ENCODE peak calls at places on chromosomes 2 and 18, in five cellular contexts. One of them, this sample, is unnamed.

GRCh38 chr2:186105016-186105415 is 366.4 kb downstream of the FSIP2 start:
- DNase-seq in heart right ventricle: no peak
- DNase-seq in sigmoid colon: no peak
- DNase-seq in SK-N-SH: no peak
- DNase-seq in transverse colon: no peak
- DNase-seq in this sample: no peak

GRCh38 chr2:230330725-230331124 is 3.7 kb downstream of the SP140L start:
- DNase-seq in heart right ventricle: no peak
- DNase-seq in sigmoid colon: no peak
- DNase-seq in SK-N-SH: no peak
- DNase-seq in transverse colon: no peak
- DNase-seq in this sample: no peak

GRCh38 chr2:45533771-45534170 is 77.3 kb downstream of the SRBD1 start:
- DNase-seq in heart right ventricle: no peak
- DNase-seq in sigmoid colon: no peak
- DNase-seq in SK-N-SH: no peak
- DNase-seq in transverse colon: no peak
- DNase-seq in this sample: no peak

GRCh38 chr2:9734308-9734707 is 103.5 kb upstream of the YWHAQ start:
- DNase-seq in heart right ventricle: no peak
- DNase-seq in sigmoid colon: no peak
- DNase-seq in SK-N-SH: no peak
- DNase-seq in transverse colon: no peak
- DNase-seq in this sample: no peak

GRCh38 chr2:233656443-233656842 is 15.3 kb upstream of the UGT1A9 start:
- DNase-seq in heart right ventricle: no peak
- DNase-seq in sigmoid colon: no peak
- DNase-seq in SK-N-SH: no peak
- DNase-seq in transverse colon: no peak
- DNase-seq in this sample: no peak

GRCh38 chr2:239864247-239865058 is 160.7 kb downstream of the NDUFA10 start:
- DNase-seq in heart right ventricle: no peak
- DNase-seq in sigmoid colon: no peak
- DNase-seq in SK-N-SH: no peak
- DNase-seq in transverse colon: no peak
- DNase-seq in this sample: no peak

GRCh38 chr2:29228276-29228675 is 113.1 kb downstream of the CLIP4 start:
- DNase-seq in heart right ventricle: no peak
- DNase-seq in sigmoid colon: no peak
- DNase-seq in SK-N-SH: peak
- DNase-seq in transverse colon: no peak
- DNase-seq in this sample: no peak

GRCh38 chr2:236730393-236730792 is 160.8 kb downstream of the ACKR3 start:
- DNase-seq in heart right ventricle: peak
- DNase-seq in sigmoid colon: no peak
- DNase-seq in SK-N-SH: no peak
- DNase-seq in transverse colon: no peak
- DNase-seq in this sample: peak

GRCh38 chr2:73986085-73986680 is 1.5 kb downstream of the TET3 start:
- DNase-seq in heart right ventricle: no peak
- DNase-seq in sigmoid colon: no peak
- DNase-seq in SK-N-SH: no peak
- DNase-seq in transverse colon: no peak
- DNase-seq in this sample: no peak

GRCh38 chr18:25896178-25896780 is 194.1 kb downstream of the SS18 start:
- DNase-seq in heart right ventricle: no peak
- DNase-seq in sigmoid colon: no peak
- DNase-seq in SK-N-SH: peak
- DNase-seq in transverse colon: peak
- DNase-seq in this sample: peak

GRCh38 chr2:97745474-97746172 is 32.2 kb downstream of the ZAP70 start:
- DNase-seq in heart right ventricle: no peak
- DNase-seq in sigmoid colon: no peak
- DNase-seq in SK-N-SH: no peak
- DNase-seq in transverse colon: no peak
- DNase-seq in this sample: no peak

GRCh38 chr2:113273031-113273551 is 5.6 kb downstream of the PAX8 start:
- DNase-seq in heart right ventricle: no peak
- DNase-seq in sigmoid colon: no peak
- DNase-seq in SK-N-SH: peak
- DNase-seq in transverse colon: no peak
- DNase-seq in this sample: peak

GRCh38 chr2:232389327-232389726 is 10.8 kb downstream of the ALPP start:
- DNase-seq in heart right ventricle: no peak
- DNase-seq in sigmoid colon: no peak
- DNase-seq in SK-N-SH: no peak
- DNase-seq in transverse colon: no peak
- DNase-seq in this sample: no peak

GRCh38 chr18:59848002-59848401 is 51.8 kb upstream of the PMAIP1 start:
- DNase-seq in heart right ventricle: no peak
- DNase-seq in sigmoid colon: no peak
- DNase-seq in SK-N-SH: no peak
- DNase-seq in transverse colon: no peak
- DNase-seq in this sample: no peak

GRCh38 chr2:66171530-66171929 is 263.4 kb upstream of the MEIS1 start:
- DNase-seq in heart right ventricle: no peak
- DNase-seq in sigmoid colon: no peak
- DNase-seq in SK-N-SH: no peak
- DNase-seq in transverse colon: no peak
- DNase-seq in this sample: no peak

GRCh38 chr2:147294825-147295392 is 549.9 kb upstream of the ACVR2A start:
- DNase-seq in heart right ventricle: no peak
- DNase-seq in sigmoid colon: no peak
- DNase-seq in SK-N-SH: no peak
- DNase-seq in transverse colon: no peak
- DNase-seq in this sample: no peak

GRCh38 chr2:228657807-228658402 is 476.4 kb upstream of the SPHKAP start:
- DNase-seq in heart right ventricle: no peak
- DNase-seq in sigmoid colon: no peak
- DNase-seq in SK-N-SH: peak
- DNase-seq in transverse colon: no peak
- DNase-seq in this sample: no peak

GRCh38 chr2:176380341-176380740 is 111.1 kb downstream of the MTX2 start:
- DNase-seq in heart right ventricle: no peak
- DNase-seq in sigmoid colon: no peak
- DNase-seq in SK-N-SH: peak
- DNase-seq in transverse colon: no peak
- DNase-seq in this sample: no peak

GRCh38 chr2:180625006-180625844 is 355.2 kb upstream of the UBE2E3 start:
- DNase-seq in heart right ventricle: no peak
- DNase-seq in sigmoid colon: no peak
- DNase-seq in SK-N-SH: no peak
- DNase-seq in transverse colon: no peak
- DNase-seq in this sample: no peak

GRCh38 chr18:5970032-5970431 is 74.7 kb upstream of the TMEM200C start:
- DNase-seq in heart right ventricle: no peak
- DNase-seq in sigmoid colon: no peak
- DNase-seq in SK-N-SH: no peak
- DNase-seq in transverse colon: peak
- DNase-seq in this sample: no peak

GRCh38 chr2:237895544-237896506 is 36.4 kb downstream of the RAMP1 start:
- DNase-seq in heart right ventricle: peak
- DNase-seq in sigmoid colon: peak
- DNase-seq in SK-N-SH: peak
- DNase-seq in transverse colon: peak
- DNase-seq in this sample: peak

GRCh38 chr18:8548186-8548585 is 61.1 kb upstream of the RAB12 start:
- DNase-seq in heart right ventricle: no peak
- DNase-seq in sigmoid colon: no peak
- DNase-seq in SK-N-SH: no peak
- DNase-seq in transverse colon: no peak
- DNase-seq in this sample: no peak

GRCh38 chr18:36516726-36517125 is 219.2 kb downstream of the FHOD3 start:
- DNase-seq in heart right ventricle: no peak
- DNase-seq in sigmoid colon: no peak
- DNase-seq in SK-N-SH: no peak
- DNase-seq in transverse colon: no peak
- DNase-seq in this sample: no peak

GRCh38 chr18:26909599-26910290 is 44.2 kb upstream of the AQP4 start:
- DNase-seq in heart right ventricle: no peak
- DNase-seq in sigmoid colon: no peak
- DNase-seq in SK-N-SH: no peak
- DNase-seq in transverse colon: no peak
- DNase-seq in this sample: peak

GRCh38 chr18:74064510-74064909 is 83.1 kb downstream of the FBXO15 start:
- DNase-seq in heart right ventricle: no peak
- DNase-seq in sigmoid colon: no peak
- DNase-seq in SK-N-SH: no peak
- DNase-seq in transverse colon: no peak
- DNase-seq in this sample: no peak

GRCh38 chr2:95316466-95317122 is 19.4 kb downstream of the KCNIP3 start:
- DNase-seq in heart right ventricle: peak
- DNase-seq in sigmoid colon: no peak
- DNase-seq in SK-N-SH: no peak
- DNase-seq in transverse colon: no peak
- DNase-seq in this sample: no peak

GRCh38 chr18:68438983-68439382 is 275.9 kb downstream of the TMX3 start:
- DNase-seq in heart right ventricle: no peak
- DNase-seq in sigmoid colon: no peak
- DNase-seq in SK-N-SH: no peak
- DNase-seq in transverse colon: no peak
- DNase-seq in this sample: no peak

GRCh38 chr2:101736861-101737291 is 39.4 kb downstream of the MAP4K4 start:
- DNase-seq in heart right ventricle: no peak
- DNase-seq in sigmoid colon: no peak
- DNase-seq in SK-N-SH: no peak
- DNase-seq in transverse colon: no peak
- DNase-seq in this sample: no peak

GRCh38 chr2:128374001-128374710 is 55.5 kb upstream of the HS6ST1 start:
- DNase-seq in heart right ventricle: no peak
- DNase-seq in sigmoid colon: no peak
- DNase-seq in SK-N-SH: no peak
- DNase-seq in transverse colon: peak
- DNase-seq in this sample: peak

GRCh38 chr18:35182151-35182550 is 58.7 kb upstream of the ZNF397 start:
- DNase-seq in heart right ventricle: no peak
- DNase-seq in sigmoid colon: no peak
- DNase-seq in SK-N-SH: no peak
- DNase-seq in transverse colon: no peak
- DNase-seq in this sample: no peak

GRCh38 chr2:24682357-24682756 is 110.8 kb downstream of the PTRHD1 start:
- DNase-seq in heart right ventricle: no peak
- DNase-seq in sigmoid colon: no peak
- DNase-seq in SK-N-SH: no peak
- DNase-seq in transverse colon: no peak
- DNase-seq in this sample: no peak

GRCh38 chr18:59426855-59427254 is 67.8 kb upstream of the LMAN1 start:
- DNase-seq in heart right ventricle: no peak
- DNase-seq in sigmoid colon: no peak
- DNase-seq in SK-N-SH: no peak
- DNase-seq in transverse colon: no peak
- DNase-seq in this sample: no peak

GRCh38 chr2:105750735-105751134 is 6.0 kb downstream of the NCK2 start:
- DNase-seq in heart right ventricle: no peak
- DNase-seq in sigmoid colon: no peak
- DNase-seq in SK-N-SH: no peak
- DNase-seq in transverse colon: no peak
- DNase-seq in this sample: no peak

GRCh38 chr2:215466097-215466909 is 30.4 kb upstream of the FN1 start:
- DNase-seq in heart right ventricle: no peak
- DNase-seq in sigmoid colon: no peak
- DNase-seq in SK-N-SH: no peak
- DNase-seq in transverse colon: no peak
- DNase-seq in this sample: no peak

GRCh38 chr2:192190474-192190873 is 4.3 kb downstream of the TMEFF2 start:
- DNase-seq in heart right ventricle: no peak
- DNase-seq in sigmoid colon: no peak
- DNase-seq in SK-N-SH: peak
- DNase-seq in transverse colon: no peak
- DNase-seq in this sample: no peak
- TF ChIP-seq CTCF in heart right ventricle: peak
- TF ChIP-seq CTCF in sigmoid colon: no peak
- TF ChIP-seq CTCF in SK-N-SH: peak
- TF ChIP-seq CTCF in transverse colon: no peak
- TF ChIP-seq CTCF in this sample: peak

GRCh38 chr2:184528119-184528518 is 70.2 kb upstream of the ZNF804A start:
- DNase-seq in heart right ventricle: no peak
- DNase-seq in sigmoid colon: no peak
- DNase-seq in SK-N-SH: no peak
- DNase-seq in transverse colon: no peak
- DNase-seq in this sample: no peak
- H3K4me3 ChIP-seq in heart right ventricle: no peak
- H3K4me3 ChIP-seq in sigmoid colon: no peak
- H3K4me3 ChIP-seq in SK-N-SH: no peak
- H3K4me3 ChIP-seq in transverse colon: no peak
- H3K4me3 ChIP-seq in this sample: no peak

GRCh38 chr2:72150961-72151356 is 3.3 kb upstream of the CYP26B1 start:
- DNase-seq in heart right ventricle: no peak
- DNase-seq in sigmoid colon: peak
- DNase-seq in SK-N-SH: no peak
- DNase-seq in transverse colon: no peak
- DNase-seq in this sample: no peak

GRCh38 chr2:72154386-72154785 is 6.7 kb upstream of the CYP26B1 start:
- DNase-seq in heart right ventricle: no peak
- DNase-seq in sigmoid colon: no peak
- DNase-seq in SK-N-SH: no peak
- DNase-seq in transverse colon: no peak
- DNase-seq in this sample: no peak

GRCh38 chr2:72155151-72155550 is 7.5 kb upstream of the CYP26B1 start:
- DNase-seq in heart right ventricle: no peak
- DNase-seq in sigmoid colon: no peak
- DNase-seq in SK-N-SH: no peak
- DNase-seq in transverse colon: no peak
- DNase-seq in this sample: no peak

GRCh38 chr2:72153924-72154323 is 6.3 kb upstream of the CYP26B1 start:
- DNase-seq in heart right ventricle: no peak
- DNase-seq in sigmoid colon: no peak
- DNase-seq in SK-N-SH: no peak
- DNase-seq in transverse colon: no peak
- DNase-seq in this sample: no peak

GRCh38 chr2:72153026-72153791 is 5.5 kb upstream of the CYP26B1 start:
- DNase-seq in heart right ventricle: no peak
- DNase-seq in sigmoid colon: no peak
- DNase-seq in SK-N-SH: peak
- DNase-seq in transverse colon: no peak
- DNase-seq in this sample: no peak
- TF ChIP-seq CTCF in heart right ventricle: no peak
- TF ChIP-seq CTCF in sigmoid colon: no peak
- TF ChIP-seq CTCF in SK-N-SH: no peak
- TF ChIP-seq CTCF in transverse colon: no peak
- TF ChIP-seq CTCF in this sample: no peak

GRCh38 chr2:218128781-218129478 is 3.1 kb downstream of the CXCR2 start:
- DNase-seq in heart right ventricle: no peak
- DNase-seq in sigmoid colon: no peak
- DNase-seq in SK-N-SH: no peak
- DNase-seq in transverse colon: no peak
- DNase-seq in this sample: no peak
- H3K4me3 ChIP-seq in heart right ventricle: no peak
- H3K4me3 ChIP-seq in sigmoid colon: no peak
- H3K4me3 ChIP-seq in SK-N-SH: no peak
- H3K4me3 ChIP-seq in transverse colon: no peak
- H3K4me3 ChIP-seq in this sample: no peak